ENCODE peak calls at places on chromosomes 4 and X, in eight cellular contexts. Z is left lung, K is BE2C, V is stomach, X is endodermal cell, T is tibial artery, O is hepatocyte, U is ascending aorta. C is an unnamed sample.

GRCh38 chr4:3679071-3679825 is 86.9 kb upstream of the ADRA2C start:
- DNase-seq in Z (no peak), K (peak; percentile 6), V (no peak), X (peak; percentile 44), T (peak; percentile 64), O (no peak), U (no peak), C (no peak)

GRCh38 chr4:48269861-48270515 is 350 bp upstream of the TEC start:
- DNase-seq in Z (peak; percentile 97), K (peak; percentile 90), V (peak; percentile 96), X (peak; percentile 98), T (peak; percentile 95), O (peak; percentile 95), U (peak; percentile 96), C (peak; percentile 85)

GRCh38 chr4:80026080-80026479 is 46.9 kb downstream of the ANTXR2 start:
- DNase-seq in Z (no peak), K (no peak), V (no peak), X (no peak), T (no peak), O (no peak), U (no peak), C (no peak)

GRCh38 chr4:175705407-175705806 is 106.7 kb downstream of the GPM6A start:
- DNase-seq in Z (no peak), K (peak; percentile 20), V (no peak), X (peak; percentile 73), T (no peak), O (peak; percentile 13), U (no peak), C (no peak)

GRCh38 chrX:88135735-88136134 is 611.3 kb upstream of the CPXCR1 start:
- DNase-seq in Z (no peak), K (no peak), V (no peak), X (no peak), T (no peak), O (peak; percentile 16), U (no peak), C (no peak)

GRCh38 chr4:5757536-5757935 is 46.5 kb downstream of the EVC start:
- DNase-seq in Z (no peak), K (no peak), V (no peak), X (no peak), T (no peak), O (no peak), U (no peak), C (no peak)

GRCh38 chr4:152352645-152353116 is 183.2 kb downstream of the FBXW7 start:
- DNase-seq in Z (peak; percentile 32), K (peak; percentile 78), V (no peak), X (peak; percentile 57), T (peak; percentile 72), O (peak; percentile 82), U (peak; percentile 75), C (peak; percentile 99)

GRCh38 chr4:173211838-173212237 is 43.2 kb downstream of the GALNT7 start:
- DNase-seq in Z (no peak), K (no peak), V (no peak), X (no peak), T (no peak), O (peak; percentile 68), U (no peak), C (no peak)

GRCh38 chr4:150363721-150364688 is 217.9 kb upstream of the MAB21L2 start:
- DNase-seq in Z (no peak), K (no peak), V (no peak), X (no peak), T (no peak), O (no peak), U (no peak), C (peak; percentile 60)

GRCh38 chr4:118898684-118899138 is 10.1 kb downstream of the SYNPO2 start:
- DNase-seq in Z (no peak), K (no peak), V (no peak), X (no peak), T (peak; percentile 73), O (no peak), U (peak; percentile 64), C (no peak)

GRCh38 chr4:150976478-150977118 is 38.5 kb downstream of the LRBA start:
- DNase-seq in Z (no peak), K (no peak), V (no peak), X (peak; percentile 76), T (no peak), O (no peak), U (no peak), C (no peak)

GRCh38 chr4:177442623-177443155 is 452 bp upstream of the AGA start:
- DNase-seq in Z (no peak), K (no peak), V (no peak), X (no peak), T (no peak), O (no peak), U (no peak), C (no peak)

GRCh38 chrX:41716767-41717473 is 7.1 kb upstream of the GPR82 start:
- DNase-seq in Z (no peak), K (no peak), V (no peak), X (no peak), T (no peak), O (no peak), U (no peak), C (no peak)

GRCh38 chrX:81120936-81121351 is 80.8 kb downstream of the HMGN5 start:
- DNase-seq in Z (no peak), K (peak; percentile 38), V (peak; percentile 34), X (peak; percentile 74), T (peak; percentile 47), O (peak; percentile 69), U (no peak), C (peak; percentile 83)

GRCh38 chrX:29940750-29941149 is 274.6 kb upstream of the MAGEB2 start:
- DNase-seq in Z (no peak), K (no peak), V (no peak), X (no peak), T (no peak), O (no peak), U (no peak), C (no peak)

GRCh38 chrX:29941292-29941691 is 274.1 kb upstream of the MAGEB2 start:
- DNase-seq in Z (no peak), K (no peak), V (no peak), X (no peak), T (no peak), O (peak; percentile 19), U (no peak), C (no peak)

GRCh38 chrX:29935455-29935854 is 279.9 kb upstream of the MAGEB2 start:
- DNase-seq in Z (no peak), K (no peak), V (no peak), X (no peak), T (no peak), O (no peak), U (no peak), C (no peak)
- H3K4me3 ChIP-seq in Z (no peak overlapping the region), K (no peak overlapping the region), V (no peak overlapping the region), X (no peak overlapping the region), T (no peak overlapping the region), O (no peak overlapping the region), U (no peak overlapping the region), C (no peak overlapping the region)

DNA sequence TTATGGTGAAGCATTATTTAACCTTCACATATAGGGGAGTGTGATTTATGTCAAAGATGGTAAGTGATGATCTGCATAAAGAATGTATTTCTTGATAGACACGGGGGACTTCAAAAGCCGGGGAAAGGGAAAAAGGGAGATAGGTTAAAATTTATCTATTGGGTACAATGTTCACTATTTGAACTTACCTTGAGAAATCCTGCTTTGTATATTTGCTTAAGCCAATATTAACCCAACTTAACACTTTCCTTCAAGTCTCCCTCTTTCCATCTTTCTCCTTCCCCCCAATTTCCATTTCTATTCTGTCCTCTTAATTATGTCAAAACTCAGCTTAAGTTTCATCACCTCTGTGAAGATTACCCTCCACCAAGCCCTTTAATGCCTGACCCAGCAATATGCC is 149.0 kb upstream of the ANK2 start:
- DNase-seq in Z (no peak), K (no peak), V (no peak), X (no peak), T (no peak), O (no peak), U (no peak), C (no peak)
- H3K4me1 ChIP-seq in Z (no peaks in the 10 kb centered on the region), K (peaks cover 23% of the 10 kb centered on the region), V (peaks cover 4% of the 10 kb centered on the region), X (peaks cover 15% of the 10 kb centered on the region), T (peaks cover 25% of the 10 kb centered on the region), O (peaks cover 12% of the 10 kb centered on the region), U (no peaks in the 10 kb centered on the region), C (peaks cover 36% of the 10 kb centered on the region)

DNA sequence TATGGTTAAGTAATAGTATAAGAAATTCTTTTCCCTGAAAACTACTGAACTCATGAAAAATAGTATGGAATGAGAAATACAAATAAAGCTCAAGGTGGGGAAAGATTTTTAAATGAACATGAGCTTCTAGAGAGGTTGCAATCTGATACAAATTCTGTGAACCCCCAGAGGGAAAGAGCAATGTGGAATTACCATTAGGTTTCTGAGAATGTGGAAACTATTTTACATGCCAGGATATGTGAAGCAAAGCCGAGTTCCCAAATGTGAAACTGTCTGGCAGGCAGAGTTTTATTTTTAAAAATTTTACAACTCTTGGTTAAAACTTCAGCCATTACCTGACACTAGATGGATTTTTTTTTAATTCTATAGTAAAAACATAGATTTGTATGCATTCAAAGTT is 99.9 kb downstream of the PCDH18 start:
- DNase-seq in Z (no peak), K (no peak), V (no peak), X (no peak), T (no peak), O (no peak), U (no peak), C (no peak)
- H3K4me3 ChIP-seq in Z (no peak overlapping the region), K (no peak overlapping the region), V (no peak overlapping the region), X (no peak overlapping the region), T (no peak overlapping the region), O (no peak overlapping the region), U (peak overlapping the region; percentile 14), C (no peak overlapping the region)

GRCh38 chr4:168868856-168869201 is 141.2 kb downstream of the CBR4 start:
- DNase-seq in Z (no peak), K (no peak), V (no peak), X (no peak), T (no peak), O (no peak), U (no peak), C (no peak)

GRCh38 chr4:168866635-168867034 is 143.4 kb downstream of the CBR4 start:
- DNase-seq in Z (no peak), K (no peak), V (no peak), X (no peak), T (no peak), O (no peak), U (no peak), C (no peak)

GRCh38 chr4:168867128-168867527 is 142.9 kb downstream of the CBR4 start:
- DNase-seq in Z (no peak), K (no peak), V (no peak), X (no peak), T (no peak), O (no peak), U (no peak), C (no peak)

GRCh38 chr4:168865854-168866253 is 144.2 kb downstream of the CBR4 start:
- DNase-seq in Z (no peak), K (no peak), V (no peak), X (no peak), T (no peak), O (no peak), U (no peak), C (no peak)

DNA sequence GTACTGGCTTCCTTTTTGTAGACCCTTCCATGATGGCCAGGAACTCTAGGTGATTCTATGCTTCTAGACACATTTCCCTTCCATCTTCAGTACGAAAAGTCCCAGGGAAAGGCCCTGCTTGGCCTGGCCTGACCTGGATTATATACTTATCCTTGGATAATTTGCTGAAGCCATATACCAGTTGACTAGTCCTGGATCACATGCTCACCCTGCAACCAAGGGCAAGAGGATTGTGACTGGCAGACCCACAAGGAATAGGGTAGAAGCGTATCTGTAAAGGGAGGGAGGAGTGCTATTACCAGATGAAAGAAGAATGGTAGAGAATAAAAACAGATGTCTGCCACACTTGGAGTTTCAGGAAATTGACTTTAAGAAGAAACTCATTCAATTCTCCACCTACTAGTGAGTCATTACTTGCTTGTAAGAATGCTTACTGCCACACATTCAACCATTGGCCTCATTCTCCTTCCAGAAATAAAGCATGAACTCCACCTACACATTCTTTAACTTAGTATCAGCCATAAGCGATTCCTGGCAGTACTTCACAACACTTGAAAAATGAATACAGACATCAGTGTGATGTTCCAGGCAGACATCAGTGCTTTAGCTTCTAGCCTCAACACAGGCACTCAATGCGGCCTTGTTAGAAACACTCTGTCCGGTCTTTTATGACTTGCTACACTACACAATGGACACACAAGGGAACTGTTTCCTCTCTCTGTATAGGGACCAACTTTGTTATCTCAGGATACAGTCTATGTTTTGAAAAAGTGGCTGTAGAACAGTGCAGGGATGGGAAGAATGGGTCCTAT is 141.8 kb downstream of the CBR4 start:
- DNase-seq in Z (no peak), K (no peak), V (no peak), X (no peak), T (no peak), O (no peak), U (no peak), C (no peak)
- H3K4me1 ChIP-seq in Z (no peaks in the 10 kb centered on the region), K (no peaks in the 10 kb centered on the region), V (peaks cover 78% of the 10 kb centered on the region), X (no peaks in the 10 kb centered on the region), T (peaks cover 99% of the 10 kb centered on the region), O (no peaks in the 10 kb centered on the region), U (no peaks in the 10 kb centered on the region), C (peaks cover 6% of the 10 kb centered on the region)

C was measured in HAP-1.